ENCODE peak calls at places on chromosomes 3 and 15, in four cellular contexts. T is K562, H is HEK293T, L is GM12878. V is an unnamed sample.

GRCh38 chr3:178777718-178778411 is 241.6 kb downstream of the KCNMB2 start:
- DNase-seq in L (no peak), T (no peak), H (no peak), V (no peak)

GRCh38 chr3:185460719-185461350 is 38.0 kb downstream of the TMEM41A start:
- DNase-seq in L (no peak), H (peak), T (peak), V (no peak)

GRCh38 chr3:45554001-45554691 is 40.4 kb upstream of the LIMD1 start:
- DNase-seq in H (no peak), T (no peak), L (peak), V (no peak)

GRCh38 chr15:90211009-90211408 is 9.9 kb downstream of the SEMA4B start:
- DNase-seq in H (no peak), L (no peak), T (no peak), V (no peak)

GRCh38 chr15:96695426-96695825 is 364.9 kb downstream of the NR2F2 start:
- DNase-seq in H (no peak), L (no peak), T (no peak), V (no peak)

GRCh38 chr3:128278761-128279593 is 125.7 kb downstream of the EEFSEC start:
- DNase-seq in T (no peak), L (no peak), H (no peak), V (no peak)

GRCh38 chr15:50249704-50250103 is 15.8 kb downstream of the HDC start:
- DNase-seq in T (no peak), H (no peak), L (no peak), V (no peak)

GRCh38 chr15:92097473-92098178 is 244.1 kb downstream of the SLCO3A1 start:
- DNase-seq in T (peak), L (peak), H (peak), V (peak)

GRCh38 chr15:60790641-60791040 is 311.7 kb upstream of the ICE2 start:
- DNase-seq in T (no peak), L (no peak), H (no peak), V (no peak)

GRCh38 chr3:101195951-101196713 is 124.2 kb downstream of the IMPG2 start:
- DNase-seq in H (peak), L (no peak), T (no peak), V (peak)

GRCh38 chr15:100346866-100347512 is 5.2 kb upstream of the ADAMTS17 start:
- DNase-seq in H (no peak), L (no peak), T (no peak), V (no peak)

GRCh38 chr3:30847589-30847988 is 46.9 kb downstream of the GADL1 start:
- DNase-seq in H (no peak), L (no peak), T (no peak), V (no peak)

GRCh38 chr3:51681453-51681852 is 10.4 kb downstream of the TEX264 start:
- DNase-seq in L (no peak), T (no peak), H (no peak), V (no peak)

GRCh38 chr15:42796955-42797779 is 60.2 kb upstream of the CDAN1 start:
- DNase-seq in T (no peak), H (no peak), L (no peak), V (no peak)

GRCh38 chr15:62483817-62484216 is 318.7 kb upstream of the C2CD4B start:
- DNase-seq in L (no peak), T (no peak), H (no peak), V (no peak)

GRCh38 chr15:62187425-62187824 is 22.3 kb upstream of the C2CD4B start:
- DNase-seq in L (no peak), H (no peak), T (no peak), V (no peak)

GRCh38 chr3:55585856-55586255 is 98.8 kb upstream of the WNT5A start:
- DNase-seq in H (no peak), T (no peak), L (no peak), V (no peak)

GRCh38 chr15:62138124-62138523 is 27.0 kb downstream of the C2CD4B start:
- DNase-seq in H (no peak), T (no peak), L (no peak), V (no peak)

GRCh38 chr3:113285226-113285625 is 73.9 kb downstream of the BOC start:
- DNase-seq in T (no peak), L (no peak), H (no peak), V (no peak)

GRCh38 chr3:9715764-9716437 is 12.3 kb downstream of the CPNE9 start:
- DNase-seq in T (peak), L (no peak), H (peak), V (peak)

GRCh38 chr3:122918576-122919290 is 108.8 kb downstream of the SEMA5B start:
- DNase-seq in T (no peak), L (no peak), H (no peak), V (no peak)

GRCh38 chr3:124115965-124116364 is 124.0 kb upstream of the ROPN1 start:
- DNase-seq in T (no peak), H (no peak), L (no peak), V (no peak)

GRCh38 chr3:181782306-181782924 is 70.7 kb downstream of the SOX2 start:
- DNase-seq in T (no peak), H (no peak), L (no peak), V (no peak)

GRCh38 chr15:78620021-78620838 is 566 bp downstream of the CHRNA3 start:
- DNase-seq in T (no peak), L (no peak), H (peak), V (no peak)

GRCh38 chr3:141746962-141747361 is 8.9 kb downstream of the RNF7 start:
- DNase-seq in T (no peak), H (no peak), L (no peak), V (no peak)
- TF ChIP-seq TARDBP in T (no peak), H (no peak), L (no peak), V (no peak)

GRCh38 chr3:42014949-42015533 is 53.1 kb upstream of the ULK4 start:
- DNase-seq in T (no peak), H (no peak), L (no peak), V (peak)
- TF ChIP-seq BHLHE40 in T (no peak), H (no peak), L (no peak), V (no peak)

GRCh38 chr15:40091861-40092415 is 16.7 kb downstream of the BMF start:
- DNase-seq in L (no peak), H (no peak), T (no peak), V (no peak)

GRCh38 chr15:40087095-40087805 is 21.4 kb downstream of the BMF start:
- DNase-seq in H (no peak), T (no peak), L (no peak), V (no peak)

GRCh38 chr15:40090774-40091455 is 17.8 kb downstream of the BMF start:
- DNase-seq in T (no peak), L (no peak), H (no peak), V (no peak)

GRCh38 chr15:40087991-40088928 is 20.4 kb downstream of the BMF start:
- DNase-seq in H (no peak), T (no peak), L (no peak), V (peak)

DNA sequence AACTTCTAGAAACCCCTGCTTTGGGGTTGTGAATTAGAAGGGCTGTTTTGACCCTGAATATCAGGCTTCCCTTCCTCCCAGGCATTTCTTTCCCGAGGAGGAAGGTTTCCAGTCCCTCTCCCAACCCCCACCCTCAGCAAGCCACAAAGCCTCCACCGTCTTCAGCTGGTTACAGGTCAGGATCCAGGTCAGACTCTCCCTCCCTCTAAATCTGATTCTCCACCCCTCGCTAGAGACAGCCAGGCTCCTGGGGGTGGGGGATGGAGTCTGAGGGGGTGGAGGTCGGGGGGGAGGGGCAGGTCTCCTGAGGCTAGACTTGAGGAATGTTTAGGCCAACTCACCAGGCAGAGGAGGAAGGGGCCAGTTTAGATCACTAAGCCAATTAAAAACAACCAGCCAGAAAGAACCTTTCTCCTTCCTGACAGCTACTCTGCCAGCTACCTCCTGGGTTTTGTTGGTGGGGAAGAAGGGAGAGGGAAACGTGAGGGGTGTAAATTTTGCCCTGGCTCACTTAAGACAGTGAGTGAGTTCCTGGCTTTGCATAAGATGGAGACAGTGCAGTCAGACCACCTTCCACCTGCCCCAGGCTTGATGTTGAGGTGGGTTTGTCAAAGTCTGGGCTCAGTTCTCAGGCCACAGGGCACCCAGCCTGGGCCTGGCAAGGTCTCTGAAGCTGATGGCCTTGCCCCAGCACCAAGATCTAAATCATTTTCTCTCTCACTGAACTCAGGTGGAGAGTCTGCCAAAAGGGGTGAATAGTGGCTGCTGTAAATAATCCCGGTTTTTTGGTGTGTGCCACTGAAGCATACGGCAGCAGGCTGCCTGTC is 19.5 kb downstream of the BMF start:
- DNase-seq in L (no peak), H (no peak), T (peak), V (no peak)
- TF ChIP-seq TARDBP in L (no peak), H (no peak), T (no peak), V (no peak)

GRCh38 chr3:177589041-177589650 is 391.9 kb upstream of the TBL1XR1 start:
- DNase-seq in H (no peak), L (no peak), T (no peak), V (no peak)
- TF ChIP-seq BHLHE40 in H (no peak), L (no peak), T (no peak), V (no peak)

GRCh38 chr15:35932541-35932940 is 386.6 kb upstream of the DPH6 start:
- DNase-seq in L (no peak), H (no peak), T (no peak), V (no peak)
- TF ChIP-seq TARDBP in L (no peak), H (no peak), T (no peak), V (no peak)

DNA sequence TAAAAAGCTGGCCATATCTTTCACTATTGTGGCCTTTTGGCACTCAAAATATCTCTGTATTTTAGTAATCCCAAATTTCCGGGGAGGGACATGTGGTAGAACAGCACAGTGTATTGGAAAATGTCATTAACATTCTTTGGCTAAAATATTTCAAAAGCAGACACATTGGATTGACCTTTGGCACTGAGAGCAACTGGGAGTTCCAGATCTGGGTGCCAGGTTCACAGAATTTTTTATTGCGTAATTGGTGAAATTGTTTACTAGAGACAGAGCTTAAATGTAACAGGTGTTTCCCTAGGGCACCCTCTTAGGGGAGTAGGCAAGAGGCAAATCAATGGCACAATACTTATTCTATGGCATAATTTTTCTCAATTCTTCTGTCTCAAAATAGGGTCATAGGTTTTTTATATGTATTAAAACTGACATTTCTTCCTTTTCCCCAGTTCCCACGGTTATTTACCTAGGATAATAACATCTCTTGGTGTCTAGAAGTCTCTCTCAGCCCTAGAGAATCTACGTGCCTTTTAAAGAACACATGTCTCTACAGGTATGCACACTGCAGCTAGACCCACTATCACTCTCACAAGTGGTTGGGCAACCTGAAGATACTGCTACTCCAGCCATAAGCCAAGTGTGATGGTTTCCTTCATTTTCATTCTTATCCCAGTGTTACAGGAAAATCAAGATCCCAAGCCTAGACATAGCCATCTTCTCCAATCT is 10.6 kb downstream of the RBMS3 start:
- DNase-seq in L (no peak), H (no peak), T (no peak), V (peak)
- TF ChIP-seq BHLHE40 in L (no peak), H (no peak), T (no peak), V (no peak)

V was measured in HepG2.